ENCODE peak calls at places on chromosomes 16 and 17, in seven cellular contexts. One of them, this sample, is unnamed.

GRCh38 chr16:88809068-88809675 is 2.6 kb downstream of the APRT start:
- DNase-seq in left ventricle myocardium inferior: no peak
- DNase-seq in body of pancreas: peak; percentile 46
- DNase-seq in cardiac muscle cell: no peak
- DNase-seq in coronary artery: no peak
- DNase-seq in IMR-90: no peak
- DNase-seq in epithelial cell of proximal tubule: no peak
- DNase-seq in this sample: no peak

GRCh38 chr17:44159519-44160210 is 10.8 kb upstream of the ASB16 start:
- DNase-seq in left ventricle myocardium inferior: no peak
- DNase-seq in body of pancreas: no peak
- DNase-seq in cardiac muscle cell: peak; percentile 51
- DNase-seq in coronary artery: no peak
- DNase-seq in IMR-90: peak; percentile 25
- DNase-seq in epithelial cell of proximal tubule: no peak
- DNase-seq in this sample: no peak

GRCh38 chr17:74152591-74153455 is 50.7 kb upstream of the RPL38 start:
- DNase-seq in left ventricle myocardium inferior: no peak
- DNase-seq in body of pancreas: no peak
- DNase-seq in cardiac muscle cell: peak; percentile 28
- DNase-seq in coronary artery: peak; percentile 24
- DNase-seq in IMR-90: no peak
- DNase-seq in epithelial cell of proximal tubule: no peak
- DNase-seq in this sample: no peak

GRCh38 chr17:64176556-64176955 is 46.6 kb upstream of the ERN1 start:
- DNase-seq in left ventricle myocardium inferior: no peak
- DNase-seq in body of pancreas: no peak
- DNase-seq in cardiac muscle cell: no peak
- DNase-seq in coronary artery: no peak
- DNase-seq in IMR-90: no peak
- DNase-seq in epithelial cell of proximal tubule: no peak
- DNase-seq in this sample: no peak

GRCh38 chr17:81575836-81576235 is 23.7 kb upstream of the FAAP100 start:
- DNase-seq in left ventricle myocardium inferior: no peak
- DNase-seq in body of pancreas: no peak
- DNase-seq in cardiac muscle cell: no peak
- DNase-seq in coronary artery: no peak
- DNase-seq in IMR-90: no peak
- DNase-seq in epithelial cell of proximal tubule: no peak
- DNase-seq in this sample: no peak

GRCh38 chr17:72591500-72592241 is 470.9 kb downstream of the SOX9 start:
- DNase-seq in left ventricle myocardium inferior: no peak
- DNase-seq in body of pancreas: no peak
- DNase-seq in cardiac muscle cell: peak; percentile 31
- DNase-seq in coronary artery: no peak
- DNase-seq in IMR-90: no peak
- DNase-seq in epithelial cell of proximal tubule: no peak
- DNase-seq in this sample: no peak

GRCh38 chr17:78555741-78556401 is 21.3 kb downstream of the DNAH17 start:
- DNase-seq in left ventricle myocardium inferior: no peak
- DNase-seq in body of pancreas: no peak
- DNase-seq in cardiac muscle cell: peak; percentile 17
- DNase-seq in coronary artery: no peak
- DNase-seq in IMR-90: no peak
- DNase-seq in epithelial cell of proximal tubule: no peak
- DNase-seq in this sample: no peak

GRCh38 chr17:47057831-47058230 is 78.8 kb upstream of the RPRML start:
- DNase-seq in left ventricle myocardium inferior: peak; percentile 26
- DNase-seq in body of pancreas: no peak
- DNase-seq in cardiac muscle cell: no peak
- DNase-seq in coronary artery: no peak
- DNase-seq in IMR-90: no peak
- DNase-seq in epithelial cell of proximal tubule: no peak
- DNase-seq in this sample: no peak

GRCh38 chr17:80827646-80828643 is 163.7 kb upstream of the CHMP6 start:
- DNase-seq in left ventricle myocardium inferior: no peak
- DNase-seq in body of pancreas: no peak
- DNase-seq in cardiac muscle cell: no peak
- DNase-seq in coronary artery: no peak
- DNase-seq in IMR-90: peak; percentile 50
- DNase-seq in epithelial cell of proximal tubule: no peak
- DNase-seq in this sample: no peak

GRCh38 chr16:78081341-78081740 is 18.1 kb upstream of the WWOX start:
- DNase-seq in left ventricle myocardium inferior: no peak
- DNase-seq in body of pancreas: no peak
- DNase-seq in cardiac muscle cell: no peak
- DNase-seq in coronary artery: no peak
- DNase-seq in IMR-90: no peak
- DNase-seq in epithelial cell of proximal tubule: no peak
- DNase-seq in this sample: no peak

GRCh38 chr16:17962726-17963125 is 373.8 kb downstream of the NPIPA8 start:
- DNase-seq in left ventricle myocardium inferior: no peak
- DNase-seq in body of pancreas: no peak
- DNase-seq in cardiac muscle cell: no peak
- DNase-seq in coronary artery: no peak
- DNase-seq in IMR-90: no peak
- DNase-seq in epithelial cell of proximal tubule: no peak
- DNase-seq in this sample: no peak

GRCh38 chr16:53091508-53092211 is 36.9 kb downstream of the CHD9 start:
- DNase-seq in left ventricle myocardium inferior: peak; percentile 67
- DNase-seq in body of pancreas: peak; percentile 71
- DNase-seq in cardiac muscle cell: peak; percentile 94
- DNase-seq in coronary artery: peak; percentile 77
- DNase-seq in IMR-90: peak; percentile 92
- DNase-seq in epithelial cell of proximal tubule: peak; percentile 59
- DNase-seq in this sample: no peak

GRCh38 chr17:29102046-29102445 is 59.1 kb downstream of the PIPOX start:
- DNase-seq in left ventricle myocardium inferior: no peak
- DNase-seq in body of pancreas: no peak
- DNase-seq in cardiac muscle cell: no peak
- DNase-seq in coronary artery: no peak
- DNase-seq in IMR-90: no peak
- DNase-seq in epithelial cell of proximal tubule: no peak
- DNase-seq in this sample: no peak

GRCh38 chr17:65523853-65524664 is 37.4 kb downstream of the AXIN2 start:
- DNase-seq in left ventricle myocardium inferior: no peak
- DNase-seq in body of pancreas: no peak
- DNase-seq in cardiac muscle cell: peak; percentile 70
- DNase-seq in coronary artery: peak; percentile 67
- DNase-seq in IMR-90: no peak
- DNase-seq in epithelial cell of proximal tubule: no peak
- DNase-seq in this sample: no peak

GRCh38 chr16:78396046-78396445 is 296.6 kb downstream of the WWOX start:
- DNase-seq in left ventricle myocardium inferior: no peak
- DNase-seq in body of pancreas: no peak
- DNase-seq in cardiac muscle cell: no peak
- DNase-seq in coronary artery: no peak
- DNase-seq in IMR-90: no peak
- DNase-seq in epithelial cell of proximal tubule: no peak
- DNase-seq in this sample: no peak

GRCh38 chr17:63950940-63951907 is 19.1 kb upstream of the CD79B start:
- DNase-seq in left ventricle myocardium inferior: no peak
- DNase-seq in body of pancreas: peak; percentile 63
- DNase-seq in cardiac muscle cell: no peak
- DNase-seq in coronary artery: no peak
- DNase-seq in IMR-90: no peak
- DNase-seq in epithelial cell of proximal tubule: no peak
- DNase-seq in this sample: no peak

GRCh38 chr17:9414471-9414870 is 161.1 kb downstream of the STX8 start:
- DNase-seq in left ventricle myocardium inferior: no peak
- DNase-seq in body of pancreas: no peak
- DNase-seq in cardiac muscle cell: no peak
- DNase-seq in coronary artery: no peak
- DNase-seq in IMR-90: no peak
- DNase-seq in epithelial cell of proximal tubule: no peak
- DNase-seq in this sample: no peak

GRCh38 chr17:68576811-68577551 is 24.2 kb downstream of the FAM20A start:
- DNase-seq in left ventricle myocardium inferior: peak; percentile 37
- DNase-seq in body of pancreas: peak; percentile 49
- DNase-seq in cardiac muscle cell: peak; percentile 89
- DNase-seq in coronary artery: no peak
- DNase-seq in IMR-90: peak; percentile 25
- DNase-seq in epithelial cell of proximal tubule: no peak
- DNase-seq in this sample: no peak

DNA sequence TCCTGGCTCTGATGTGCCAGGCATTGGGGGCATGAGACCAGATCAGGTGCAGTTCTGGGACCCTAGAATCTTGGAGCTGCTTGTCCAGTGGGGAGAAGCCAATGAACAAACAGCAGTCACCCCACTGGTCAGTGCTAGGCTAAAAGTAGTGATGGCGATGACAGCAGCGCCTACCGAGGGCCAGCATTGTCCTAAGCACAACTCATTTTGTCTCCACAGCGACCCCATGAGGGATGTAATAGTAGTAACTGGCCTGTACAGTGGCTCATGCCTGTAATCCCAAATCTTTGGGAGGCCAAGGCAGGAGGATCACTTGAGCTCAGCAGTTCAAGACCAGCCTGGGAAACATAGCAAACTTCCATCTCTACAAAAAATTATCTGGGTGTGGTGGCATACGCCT is 6.2 kb downstream of the SMCR8 start:
- DNase-seq in left ventricle myocardium inferior: no peak
- DNase-seq in body of pancreas: no peak
- DNase-seq in cardiac muscle cell: peak; percentile 43
- DNase-seq in coronary artery: no peak
- DNase-seq in IMR-90: no peak
- DNase-seq in epithelial cell of proximal tubule: no peak
- DNase-seq in this sample: no peak
- TF ChIP-seq CTCF in left ventricle myocardium inferior: peak; percentile 30
- TF ChIP-seq CTCF in body of pancreas: no peak
- TF ChIP-seq CTCF in cardiac muscle cell: peak; percentile 20
- TF ChIP-seq CTCF in coronary artery: no peak
- TF ChIP-seq CTCF in IMR-90: peak; percentile 8
- TF ChIP-seq CTCF in epithelial cell of proximal tubule: peak; percentile 17
- TF ChIP-seq CTCF in this sample: no peak

GRCh38 chr16:47460755-47461597 is at the start of the genes ITFG1 and PHKB:
- DNase-seq in left ventricle myocardium inferior: peak; percentile 94
- DNase-seq in body of pancreas: peak; percentile 93
- DNase-seq in cardiac muscle cell: peak; percentile 96
- DNase-seq in coronary artery: peak; percentile 92
- DNase-seq in IMR-90: peak; percentile 90
- DNase-seq in epithelial cell of proximal tubule: peak; percentile 25
- DNase-seq in this sample: peak; percentile 13
- TF ChIP-seq CTCF in left ventricle myocardium inferior: peak; percentile 39
- TF ChIP-seq CTCF in body of pancreas: no peak
- TF ChIP-seq CTCF in cardiac muscle cell: peak; percentile 7
- TF ChIP-seq CTCF in coronary artery: no peak
- TF ChIP-seq CTCF in IMR-90: peak; percentile 19
- TF ChIP-seq CTCF in epithelial cell of proximal tubule: no peak
- TF ChIP-seq CTCF in this sample: no peak

DNA sequence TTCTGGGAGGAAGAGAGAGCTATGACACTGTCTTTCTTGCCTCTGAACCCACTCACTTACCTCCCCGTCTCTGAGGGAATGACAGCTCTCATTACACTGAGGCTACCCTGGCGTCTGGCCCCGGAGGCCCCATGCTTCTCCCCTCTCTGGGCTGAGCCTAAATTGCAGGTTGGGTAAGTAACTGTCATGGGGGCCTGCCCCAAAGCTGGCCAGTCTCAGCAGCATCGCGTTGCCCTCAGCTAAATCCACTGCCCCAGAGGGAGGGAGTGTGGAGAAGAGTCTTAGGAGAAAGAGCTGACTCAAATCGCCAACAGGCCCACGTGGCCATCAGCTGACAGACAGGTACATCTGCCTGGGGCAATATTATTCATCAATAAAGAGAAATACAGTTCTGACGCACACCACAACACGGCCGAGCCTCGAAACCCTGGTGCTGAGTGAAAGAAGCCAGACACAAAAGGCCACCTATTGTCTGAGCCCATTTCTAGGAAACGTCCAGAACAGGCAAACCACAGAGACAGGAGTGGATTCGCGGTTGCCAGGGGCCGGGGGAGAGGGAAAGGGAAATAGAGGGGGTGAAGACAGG is 156.3 kb downstream of the C16orf95 start:
- DNase-seq in left ventricle myocardium inferior: no peak
- DNase-seq in body of pancreas: no peak
- DNase-seq in cardiac muscle cell: peak; percentile 28
- DNase-seq in coronary artery: no peak
- DNase-seq in IMR-90: no peak
- DNase-seq in epithelial cell of proximal tubule: no peak
- DNase-seq in this sample: no peak
- TF ChIP-seq CTCF in left ventricle myocardium inferior: no peak
- TF ChIP-seq CTCF in body of pancreas: no peak
- TF ChIP-seq CTCF in cardiac muscle cell: no peak
- TF ChIP-seq CTCF in coronary artery: no peak
- TF ChIP-seq CTCF in IMR-90: no peak
- TF ChIP-seq CTCF in epithelial cell of proximal tubule: no peak
- TF ChIP-seq CTCF in this sample: no peak

GRCh38 chr16:66275795-66276428 is 90.6 kb upstream of the CDH5 start:
- DNase-seq in left ventricle myocardium inferior: no peak
- DNase-seq in body of pancreas: peak; percentile 65
- DNase-seq in cardiac muscle cell: peak; percentile 87
- DNase-seq in coronary artery: peak; percentile 59
- DNase-seq in IMR-90: peak; percentile 76
- DNase-seq in epithelial cell of proximal tubule: peak; percentile 20
- DNase-seq in this sample: no peak

GRCh38 chr16:66273036-66273435 is 93.5 kb upstream of the CDH5 start:
- DNase-seq in left ventricle myocardium inferior: no peak
- DNase-seq in body of pancreas: no peak
- DNase-seq in cardiac muscle cell: no peak
- DNase-seq in coronary artery: peak; percentile 47
- DNase-seq in IMR-90: no peak
- DNase-seq in epithelial cell of proximal tubule: no peak
- DNase-seq in this sample: no peak

GRCh38 chr16:66272461-66272860 is 94.0 kb upstream of the CDH5 start:
- DNase-seq in left ventricle myocardium inferior: no peak
- DNase-seq in body of pancreas: no peak
- DNase-seq in cardiac muscle cell: no peak
- DNase-seq in coronary artery: peak; percentile 14
- DNase-seq in IMR-90: no peak
- DNase-seq in epithelial cell of proximal tubule: no peak
- DNase-seq in this sample: no peak

GRCh38 chr16:66274335-66275110 is 92.0 kb upstream of the CDH5 start:
- DNase-seq in left ventricle myocardium inferior: no peak
- DNase-seq in body of pancreas: no peak
- DNase-seq in cardiac muscle cell: peak; percentile 71
- DNase-seq in coronary artery: peak; percentile 40
- DNase-seq in IMR-90: peak; percentile 44
- DNase-seq in epithelial cell of proximal tubule: no peak
- DNase-seq in this sample: no peak

DNA sequence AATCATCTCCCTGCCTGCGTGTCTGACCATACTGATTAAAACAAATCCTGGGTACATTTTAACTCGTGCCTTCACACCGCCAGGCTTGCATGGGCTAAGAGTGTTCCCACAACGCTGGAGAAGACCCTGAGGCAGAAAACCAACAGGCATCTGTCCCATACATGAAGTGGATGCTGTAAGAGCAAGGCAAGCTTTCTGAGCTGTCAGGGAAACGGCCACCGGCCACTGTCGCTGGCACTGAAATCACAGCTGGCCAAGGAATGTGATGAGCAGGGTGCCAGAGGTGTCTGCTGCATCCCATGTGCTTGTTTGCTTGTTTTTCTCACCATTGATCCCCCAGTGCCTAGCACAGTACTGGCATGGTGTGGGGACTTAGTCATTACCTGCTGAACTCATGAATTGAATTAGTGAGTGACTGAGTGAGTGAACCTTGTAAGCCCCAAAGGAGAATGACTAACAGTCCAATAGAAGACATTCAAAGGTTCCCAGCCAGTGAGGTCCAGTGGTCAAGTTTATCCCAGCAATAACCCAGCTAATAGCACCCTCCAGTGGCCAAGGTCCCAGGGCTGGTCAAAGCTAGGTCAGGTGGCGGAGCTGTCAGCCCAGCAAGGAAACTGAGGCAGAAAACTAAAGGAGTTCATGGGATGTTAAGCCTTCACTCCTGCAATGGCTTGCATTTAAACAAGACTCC is 92.7 kb upstream of the CDH5 start:
- DNase-seq in left ventricle myocardium inferior: no peak
- DNase-seq in body of pancreas: no peak
- DNase-seq in cardiac muscle cell: peak; percentile 52
- DNase-seq in coronary artery: peak; percentile 57
- DNase-seq in IMR-90: peak; percentile 54
- DNase-seq in epithelial cell of proximal tubule: no peak
- DNase-seq in this sample: no peak
- TF ChIP-seq CTCF in left ventricle myocardium inferior: no peak
- TF ChIP-seq CTCF in body of pancreas: no peak
- TF ChIP-seq CTCF in cardiac muscle cell: peak; percentile 47
- TF ChIP-seq CTCF in coronary artery: no peak
- TF ChIP-seq CTCF in IMR-90: peak; percentile 41
- TF ChIP-seq CTCF in epithelial cell of proximal tubule: no peak
- TF ChIP-seq CTCF in this sample: peak; percentile 22

This sample was measured in D721Med.